ENCODE peak calls at places on chromosomes 5 and 9, in four cellular contexts. R is SK-N-SH, D is GM23338, N is neural progenitor cell. C is an unnamed sample.

GRCh38 chr9:105978822-105979221 is 284.5 kb downstream of the TMEM38B start:
- DNase-seq in R (peak), D (no peak), N (no peak), C (no peak)

GRCh38 chr9:105842023-105842644 is 147.8 kb downstream of the TMEM38B start:
- DNase-seq in R (peak), D (peak), N (peak), C (peak)

GRCh38 chr5:82564963-82565362 is 286.8 kb upstream of the RPS23 start:
- DNase-seq in R (no peak), D (no peak), N (no peak), C (no peak)

GRCh38 chr9:1050125-1050895 is at the start of gene DMRT2:
- DNase-seq in R (peak), D (peak), N (no peak), C (peak)

GRCh38 chr5:137461636-137462596 is 37.2 kb downstream of the SPOCK1 start:
- DNase-seq in R (peak), D (peak), N (peak), C (no peak)

GRCh38 chr5:78005021-78005785 is 229.1 kb upstream of the TBCA start:
- DNase-seq in R (no peak), D (no peak), N (peak), C (no peak)

GRCh38 chr9:105359899-105360298 is 87.9 kb upstream of the FSD1L start:
- DNase-seq in R (no peak), D (no peak), N (no peak), C (no peak)

GRCh38 chr5:85931220-85931619 is 686.5 kb upstream of the COX7C start:
- DNase-seq in R (no peak), D (no peak), N (no peak), C (no peak)

GRCh38 chr5:161269125-161269524 is 277.4 kb downstream of the GABRB2 start:
- DNase-seq in R (no peak), D (no peak), N (no peak), C (no peak)

GRCh38 chr5:79136618-79137017 is 25.0 kb downstream of the BHMT start:
- DNase-seq in R (no peak), D (no peak), N (no peak), C (no peak)

GRCh38 chr9:134473353-134474057 is 147.2 kb downstream of the RXRA start:
- DNase-seq in R (no peak), D (no peak), N (no peak), C (no peak)

GRCh38 chr5:110726249-110727024 is at the start of gene TMEM232:
- DNase-seq in R (peak), D (peak), N (peak), C (peak)

GRCh38 chr5:76546497-76547102 is 76.6 kb downstream of the F2RL2 start:
- DNase-seq in R (no peak), D (no peak), N (no peak), C (peak)

GRCh38 chr9:5869315-5870019 is 21.2 kb upstream of the MLANA start:
- DNase-seq in R (no peak), D (peak), N (peak), C (peak)

GRCh38 chr5:32876791-32877190 is 165.7 kb downstream of the NPR3 start:
- DNase-seq in R (no peak), D (no peak), N (no peak), C (no peak)

GRCh38 chr5:57117601-57118000 is 56.3 kb upstream of the GPBP1 start:
- DNase-seq in R (no peak), D (no peak), N (no peak), C (no peak)

GRCh38 chr5:146765089-146765832 is 113.3 kb downstream of the PPP2R2B start:
- DNase-seq in R (no peak), D (no peak), N (no peak), C (no peak)

GRCh38 chr9:81250606-81251005 is 438.7 kb downstream of the TLE1 start:
- DNase-seq in R (no peak), D (no peak), N (no peak), C (no peak)

GRCh38 chr9:37471942-37472679 is 6.9 kb upstream of the ZBTB5 start:
- DNase-seq in R (no peak), D (peak), N (peak), C (no peak)

GRCh38 chr5:174625591-174626365 is 98.6 kb upstream of the MSX2 start:
- DNase-seq in R (no peak), D (no peak), N (peak), C (no peak)

GRCh38 chr9:111900081-111900805 is 3.6 kb downstream of the UGCG start:
- DNase-seq in R (no peak), D (no peak), N (no peak), C (no peak)

GRCh38 chr9:5851445-5851844 is 18.5 kb upstream of the ERMP1 start:
- DNase-seq in R (no peak), D (no peak), N (no peak), C (no peak)

GRCh38 chr9:113578877-113579269 is 115.3 kb downstream of the RGS3 start:
- DNase-seq in R (peak), D (no peak), N (no peak), C (peak)

GRCh38 chr5:112480501-112480900 is 61.4 kb upstream of the EPB41L4A start:
- DNase-seq in R (no peak), D (no peak), N (no peak), C (no peak)

GRCh38 chr9:129886226-129887174 is 51.2 kb downstream of the USP20 start:
- DNase-seq in R (no peak), D (no peak), N (no peak), C (no peak)

GRCh38 chr5:129991780-129992179 is 87.5 kb downstream of the CHSY3 start:
- DNase-seq in R (no peak), D (no peak), N (no peak), C (no peak)

GRCh38 chr9:29691758-29692407 is 2118.6 kb upstream of the C9orf72 start:
- DNase-seq in R (peak), D (peak), N (peak), C (peak)

GRCh38 chr5:39148983-39149534 is 70.3 kb downstream of the FYB1 start:
- DNase-seq in R (no peak), D (peak), N (no peak), C (no peak)
- TF ChIP-seq CTCF in R (peak), D (peak), N (peak), C (peak)

DNA sequence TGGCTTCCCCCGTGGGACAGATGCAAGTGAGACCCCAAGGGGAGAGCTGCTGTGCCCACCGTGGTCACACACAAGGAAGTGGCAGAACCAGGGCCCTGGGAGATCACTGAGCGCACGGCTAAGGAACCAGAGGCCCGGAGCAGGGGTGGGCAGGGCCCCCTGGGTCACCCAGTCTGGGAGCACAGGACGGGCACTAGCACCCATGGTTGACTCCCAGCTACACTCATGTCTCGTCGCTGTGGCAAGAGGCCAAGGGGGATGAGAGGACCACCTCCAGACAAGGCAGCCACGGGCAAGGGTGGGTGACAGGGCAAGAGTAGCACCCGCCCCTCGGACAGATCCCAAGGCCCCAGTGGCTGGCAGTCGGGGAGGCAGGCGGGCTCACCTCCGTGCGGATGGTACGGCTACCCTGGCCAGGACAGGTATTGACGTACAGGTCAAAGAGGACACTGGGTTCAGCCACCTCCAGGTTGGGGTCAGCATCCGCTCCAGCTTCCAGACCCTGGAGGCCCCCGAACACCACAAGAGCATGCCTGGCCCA is 5.1 kb downstream of the ENDOG start:
- DNase-seq in R (no peak), D (no peak), N (no peak), C (no peak)
- TF ChIP-seq EZH2phosphoT487 in R (no peak), D (no peak), N (no peak), C (no peak)

GRCh38 chr5:142012792-142013388 is at the start of gene GNPDA1:
- DNase-seq in R (peak), D (peak), N (peak), C (peak)
- TF ChIP-seq CTCF in R (no peak), D (no peak), N (no peak), C (peak)

GRCh38 chr9:109451311-109452025 is 46.6 kb downstream of the PTPN3 start:
- DNase-seq in R (no peak), D (peak), N (peak), C (no peak)

GRCh38 chr9:109454601-109455155 is 43.4 kb downstream of the PTPN3 start:
- DNase-seq in R (no peak), D (no peak), N (no peak), C (no peak)

GRCh38 chr9:109453210-109453842 is 44.8 kb downstream of the PTPN3 start:
- DNase-seq in R (peak), D (no peak), N (no peak), C (no peak)

GRCh38 chr9:109454041-109454440 is 44.1 kb downstream of the PTPN3 start:
- DNase-seq in R (no peak), D (no peak), N (no peak), C (no peak)

GRCh38 chr9:109452761-109453160 is 45.3 kb downstream of the PTPN3 start:
- DNase-seq in R (no peak), D (no peak), N (no peak), C (no peak)
- TF ChIP-seq EZH2phosphoT487 in R (no peak), D (no peak), N (no peak), C (no peak)

GRCh38 chr5:132659598-132660493 is 1.9 kb downstream of the IL13 start:
- DNase-seq in R (no peak), D (no peak), N (no peak), C (no peak)

GRCh38 chr5:132662925-132663770 is 5.2 kb downstream of the IL13 start:
- DNase-seq in R (no peak), D (peak), N (no peak), C (peak)

GRCh38 chr5:132662004-132662401 is 4.0 kb downstream of the IL13 start:
- DNase-seq in R (no peak), D (no peak), N (no peak), C (no peak)

GRCh38 chr5:132663771-132664695 is 6.1 kb downstream of the IL13 start:
- DNase-seq in R (no peak), D (no peak), N (no peak), C (no peak)

DNA sequence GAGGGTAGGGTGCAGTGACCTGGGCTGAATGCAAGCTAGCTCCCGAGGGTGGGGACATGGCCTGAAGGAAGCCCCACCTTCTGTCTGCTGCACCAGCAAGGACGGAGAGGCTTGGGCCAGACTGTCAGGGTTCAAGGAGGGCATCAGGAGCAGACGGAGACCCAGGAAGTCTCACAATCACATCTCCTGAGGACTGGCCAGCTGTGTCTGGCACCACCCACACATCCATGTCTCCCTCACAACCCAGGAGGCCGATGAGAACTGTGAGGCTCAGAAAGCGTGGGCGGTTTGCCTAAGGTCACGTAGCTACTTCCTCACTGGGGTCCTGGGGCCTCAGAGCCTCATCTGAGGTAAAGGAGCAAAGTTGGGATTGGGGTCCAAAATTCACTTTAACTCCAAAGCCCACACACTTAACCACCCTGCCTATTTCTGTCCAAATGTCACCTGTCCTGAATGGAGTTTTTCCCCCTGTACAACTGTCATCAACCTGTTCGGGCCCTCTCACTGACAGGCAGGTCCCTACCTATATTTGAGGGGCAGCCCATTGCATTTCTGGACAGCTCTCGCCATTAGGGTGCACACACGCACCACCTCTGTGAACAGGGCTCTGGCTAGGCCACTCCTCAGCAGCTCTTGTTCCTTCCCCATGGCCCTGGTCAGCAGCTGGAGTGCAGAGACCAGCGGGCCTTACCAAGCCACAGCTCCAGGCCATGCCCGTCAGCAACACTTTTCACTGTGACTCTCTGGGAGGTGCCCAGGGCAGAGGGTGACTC is 3.4 kb downstream of the IL13 start:
- DNase-seq in R (no peak), D (no peak), N (no peak), C (no peak)
- TF ChIP-seq CTCF in R (peak), D (no peak), N (no peak), C (peak)

GRCh38 chr9:32742296-32742695 is 41.0 kb upstream of the TMEM215 start:
- DNase-seq in R (no peak), D (no peak), N (no peak), C (no peak)
- TF ChIP-seq EZH2phosphoT487 in R (no peak), D (no peak), N (no peak), C (no peak)

GRCh38 chr5:157066950-157067349 is 8.0 kb upstream of the HAVCR1 start:
- DNase-seq in R (no peak), D (no peak), N (no peak), C (peak)

GRCh38 chr5:157072508-157072907 is 13.6 kb upstream of the HAVCR1 start:
- DNase-seq in R (no peak), D (no peak), N (no peak), C (no peak)

GRCh38 chr5:157068339-157068738 is 9.4 kb upstream of the HAVCR1 start:
- DNase-seq in R (no peak), D (no peak), N (no peak), C (no peak)

GRCh38 chr5:157068785-157069184 is 9.9 kb upstream of the HAVCR1 start:
- DNase-seq in R (no peak), D (no peak), N (no peak), C (no peak)

DNA sequence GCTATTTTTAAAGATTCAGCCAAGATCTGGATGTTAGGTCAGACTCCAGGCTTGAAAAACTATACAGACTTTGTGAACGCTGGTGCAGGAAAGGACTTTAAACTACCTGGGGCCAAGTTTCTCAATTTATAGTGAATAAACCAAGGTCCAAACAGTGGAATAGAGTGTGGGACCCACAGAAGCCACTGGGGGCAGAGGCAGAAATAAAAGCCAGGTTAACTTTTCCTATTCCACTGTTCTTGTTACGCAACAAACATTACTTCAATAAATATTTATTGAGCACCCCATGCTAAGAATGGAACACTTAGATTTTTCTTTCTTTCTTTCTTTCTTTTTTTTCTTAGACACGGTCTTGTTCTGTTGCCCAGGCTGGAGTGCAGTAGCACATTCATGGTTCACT is 11.0 kb upstream of the HAVCR1 start:
- DNase-seq in R (no peak), D (peak), N (no peak), C (no peak)
- TF ChIP-seq CTCF in R (peak), D (peak), N (no peak), C (peak)

GRCh38 chr9:126296687-126297086 is 29.9 kb upstream of the MVB12B start:
- DNase-seq in R (no peak), D (no peak), N (no peak), C (no peak)
- TF ChIP-seq EZH2phosphoT487 in R (no peak), D (no peak), N (no peak), C (no peak)

GRCh38 chr5:150146862-150147579 is 8.6 kb downstream of the PDGFRB start:
- DNase-seq in R (peak), D (no peak), N (no peak), C (no peak)

GRCh38 chr5:150147580-150148407 is 7.9 kb downstream of the PDGFRB start:
- DNase-seq in R (no peak), D (no peak), N (no peak), C (no peak)

GRCh38 chr5:150148408-150148927 is 7.2 kb downstream of the PDGFRB start:
- DNase-seq in R (no peak), D (no peak), N (no peak), C (no peak)

GRCh38 chr5:150152636-150153462 is 2.8 kb downstream of the PDGFRB start:
- DNase-seq in R (peak), D (no peak), N (no peak), C (no peak)

GRCh38 chr5:150149618-150150017 is 6.0 kb downstream of the PDGFRB start:
- DNase-seq in R (no peak), D (no peak), N (no peak), C (no peak)
- TF ChIP-seq CTCF in R (no peak), D (no peak), N (no peak), C (no peak)

DNA sequence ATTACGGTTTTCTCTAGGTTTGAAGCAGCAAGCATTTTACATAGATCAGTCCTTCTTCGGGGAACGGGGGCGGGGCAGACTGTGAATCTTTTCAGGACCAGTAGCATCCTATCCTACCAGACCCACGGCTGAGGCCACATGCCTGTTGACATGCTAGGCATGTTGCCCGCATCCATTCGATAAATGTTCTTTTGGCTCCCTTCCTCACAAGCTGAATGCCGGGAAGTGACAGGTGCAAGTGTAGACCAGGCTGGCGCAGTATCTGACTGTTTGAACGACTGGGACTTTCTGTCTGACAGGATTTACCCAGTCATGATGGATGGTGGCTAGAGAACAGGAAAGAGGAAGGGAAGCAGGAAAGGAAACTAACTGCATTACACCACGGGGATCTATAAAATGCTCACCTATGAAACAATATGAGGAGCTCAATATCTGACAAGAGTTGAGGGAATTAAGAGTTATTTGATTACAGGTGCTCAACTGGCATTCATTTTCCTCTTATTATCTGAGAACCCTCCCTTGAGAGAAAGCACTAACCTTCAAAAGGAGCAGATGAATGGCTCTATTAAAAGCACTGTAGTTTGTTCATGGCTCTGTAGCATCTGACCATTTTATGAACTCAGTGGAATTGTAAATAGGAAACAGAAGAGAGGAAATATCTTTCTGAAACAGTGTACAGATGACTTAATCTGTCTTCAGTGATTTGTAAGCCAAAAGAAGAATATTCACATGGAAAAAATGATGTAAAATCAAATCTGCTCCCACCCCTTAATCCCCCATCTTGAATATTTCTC is 810.7 kb upstream of the GRAMD2B start:
- DNase-seq in R (no peak), D (no peak), N (no peak), C (no peak)
- TF ChIP-seq EZH2phosphoT487 in R (no peak), D (no peak), N (no peak), C (no peak)